ENCODE peak calls at places on chromosomes 2 and 18, in ten cellular contexts. H, E, N, Y, U, R, F, G, C and Q are unnamed samples.
A peak's percentile ranks its signal among the peaks of the same experiment; 100 is the strongest.

GRCh38 chr2:100018794-100019193 is 123.6 kb downstream of the AFF3 start:
- DNase-seq in N (peak; percentile 13), G (no peak), C (no peak), U (no peak), Y (no peak), H (no peak), R (peak; percentile 77), F (no peak), E (no peak), Q (no peak)

GRCh38 chr2:156841321-156841720 is 405.1 kb downstream of the GPD2 start:
- DNase-seq in U (no peak), R (peak; percentile 16), H (no peak), N (no peak), E (no peak), C (no peak), G (no peak), F (no peak), Y (no peak), Q (no peak)

GRCh38 chr2:172305066-172305465 is 122.3 kb upstream of the ITGA6 start:
- DNase-seq in G (no peak), N (no peak), R (no peak), Y (no peak), E (no peak), C (no peak), H (no peak), U (no peak), F (no peak), Q (no peak)

GRCh38 chr2:127058656-127059252 is 48.2 kb downstream of the BIN1 start:
- DNase-seq in E (no peak), C (no peak), R (no peak), Y (no peak), U (no peak), H (no peak), G (no peak), N (no peak), F (no peak), Q (no peak)

GRCh38 chr18:40041951-40042350 is 1913.1 kb upstream of the PIK3C3 start:
- DNase-seq in U (no peak), G (no peak), H (no peak), C (no peak), F (no peak), E (no peak), N (no peak), R (no peak), Y (no peak), Q (no peak)

GRCh38 chr2:11681722-11682589 is 12.0 kb upstream of the NTSR2 start:
- DNase-seq in Y (no peak), U (peak; percentile 50), N (peak; percentile 20), F (no peak), C (peak; percentile 57), G (peak; percentile 83), E (no peak), H (no peak), R (peak; percentile 10), Q (peak; percentile 72)

GRCh38 chr2:98381494-98381893 is 35.2 kb downstream of the CNGA3 start:
- DNase-seq in N (no peak), C (no peak), U (no peak), Y (no peak), H (no peak), R (no peak), F (no peak), E (no peak), G (no peak), Q (no peak)

GRCh38 chr2:160209457-160209856 is 9.4 kb upstream of the ITGB6 start:
- DNase-seq in U (peak; percentile 61), C (no peak), G (no peak), H (no peak), E (no peak), Y (peak; percentile 96), F (no peak), N (no peak), R (peak; percentile 90), Q (no peak)

GRCh38 chr2:120871881-120872620 is 136.4 kb downstream of the GLI2 start:
- DNase-seq in G (no peak), F (no peak), R (no peak), N (no peak), H (no peak), E (no peak), Y (no peak), C (no peak), U (no peak), Q (no peak)

GRCh38 chr18:69490072-69490471 is 89.4 kb downstream of the DOK6 start:
- DNase-seq in Y (no peak), U (no peak), C (no peak), G (no peak), N (no peak), F (no peak), E (no peak), H (no peak), R (no peak), Q (no peak)